ENCODE peak calls at places on chromosomes 1 and 21, in four cellular contexts. Q is IMR-90, J is fibroblast of the aortic adventitia, M is AG10803. H is an unnamed sample.

GRCh38 chr1:66493731-66494130 is 40.2 kb upstream of the SGIP1 start:
- DNase-seq in Q (peak; percentile 49), M (peak; percentile 93), J (no peak), H (no peak)

GRCh38 chr1:243233908-243234307 is 21.2 kb downstream of the CEP170 start:
- DNase-seq in M (peak; percentile 74), Q (peak; percentile 94), J (peak; percentile 91), H (peak; percentile 83)

GRCh38 chr1:196407358-196408041 is 200.7 kb downstream of the KCNT2 start:
- DNase-seq in M (peak; percentile 43), Q (peak; percentile 53), J (peak; percentile 60), H (peak; percentile 87)

GRCh38 chr1:43549921-43550597 is 19.4 kb downstream of the PTPRF start:
- DNase-seq in M (no peak), J (no peak), Q (no peak), H (no peak)

GRCh38 chr1:61337981-61338848 is 255.9 kb downstream of the NFIA start:
- DNase-seq in M (peak; percentile 85), Q (peak; percentile 75), J (peak; percentile 88), H (peak; percentile 96)

GRCh38 chr1:39105061-39105840 is 79.1 kb downstream of the NDUFS5 start:
- DNase-seq in J (peak; percentile 49), M (peak; percentile 64), Q (peak; percentile 59), H (peak; percentile 68)

GRCh38 chr1:246189126-246189525 is 318.0 kb downstream of the SMYD3 start:
- DNase-seq in M (no peak), J (no peak), Q (no peak), H (no peak)

GRCh38 chr1:25030674-25031589 is 100.9 kb upstream of the RUNX3 start:
- DNase-seq in M (no peak), Q (peak; percentile 23), J (no peak), H (peak; percentile 22)

GRCh38 chr1:214420833-214421232 is 130.6 kb downstream of the PTPN14 start:
- DNase-seq in Q (no peak), J (no peak), M (no peak), H (no peak)

GRCh38 chr1:234616644-234617043 is 6.7 kb upstream of the IRF2BP2 start:
- DNase-seq in J (peak; percentile 57), Q (peak; percentile 75), M (peak; percentile 90), H (peak; percentile 38)

DNA sequence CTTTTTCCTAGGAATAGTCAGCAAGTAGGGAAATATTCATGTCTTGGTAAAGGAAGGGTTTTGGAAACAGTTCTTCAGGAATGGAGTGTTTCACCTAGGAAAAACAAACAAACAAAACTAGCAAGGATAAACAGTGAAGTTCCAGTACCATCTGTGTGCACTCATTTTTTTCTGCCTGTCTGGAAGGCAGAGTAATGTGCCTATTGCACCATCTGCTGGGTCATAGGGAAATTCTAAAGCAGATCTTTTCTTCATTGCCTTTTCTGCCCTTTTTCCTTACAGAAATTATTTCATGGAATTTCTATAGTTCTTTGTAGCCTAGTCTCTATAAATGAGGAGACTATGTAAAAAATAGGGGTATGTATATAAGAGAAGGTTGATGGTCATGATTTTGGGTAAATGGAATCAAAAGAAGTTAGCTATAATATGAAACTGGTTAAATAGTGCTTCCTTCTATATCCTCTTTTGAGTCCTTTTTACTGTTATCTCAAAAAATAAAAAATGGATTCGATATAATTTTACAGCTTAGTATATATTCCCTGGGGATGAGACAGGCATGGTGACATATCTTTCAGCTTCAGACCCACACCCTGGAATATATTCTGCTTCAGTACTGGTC is 3.4 kb upstream of the HRNR start:
- DNase-seq in M (peak; percentile 38), Q (peak; percentile 2), J (peak; percentile 25), H (peak; percentile 3)
- TF ChIP-seq CTCF in M (peak; percentile 30), Q (no peak), J (no peak), H (peak; percentile 18)

GRCh38 chr1:167082511-167083027 is 7.6 kb downstream of the GPA33 start:
- DNase-seq in J (no peak), M (no peak), Q (no peak), H (no peak)
- H3K4me3 ChIP-seq in J (no peak overlapping the region), M (no peak overlapping the region), Q (no peak overlapping the region), H (no peak overlapping the region)

DNA sequence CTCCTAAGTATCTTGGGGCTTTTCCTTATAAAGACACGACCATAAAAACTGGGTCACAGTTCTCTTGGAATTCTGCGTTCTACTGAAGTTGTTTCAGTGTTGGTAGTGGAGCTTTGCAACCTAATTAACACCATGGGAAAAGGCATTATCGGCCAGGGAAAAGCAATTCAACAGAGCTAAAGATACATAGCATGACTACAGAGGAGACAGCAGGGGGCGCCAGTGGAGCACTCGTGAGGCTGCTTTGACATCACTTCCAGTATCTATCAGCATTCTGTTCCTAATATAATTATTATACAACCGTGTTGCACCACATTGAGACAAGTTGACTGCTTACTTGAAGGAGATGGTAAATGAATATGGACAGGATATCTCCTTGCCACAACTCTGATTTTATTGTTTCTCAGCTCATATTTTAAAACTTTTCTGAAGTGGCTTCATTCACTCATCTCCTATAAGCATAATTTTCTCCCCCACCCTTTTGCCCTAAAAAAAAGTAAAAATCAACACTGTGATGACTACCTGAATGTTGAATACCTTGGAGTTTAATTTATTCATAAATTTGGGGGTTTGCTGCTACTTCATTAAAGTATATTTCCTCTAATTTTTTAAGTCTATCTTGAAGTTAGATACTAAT is 39.4 kb downstream of the ZP4 start:
- DNase-seq in Q (peak; percentile 35), J (peak; percentile 31), M (no peak), H (peak; percentile 61)
- TF ChIP-seq CTCF in Q (peak; percentile 63), J (peak; percentile 39), M (peak; percentile 10), H (peak; percentile 80)

DNA sequence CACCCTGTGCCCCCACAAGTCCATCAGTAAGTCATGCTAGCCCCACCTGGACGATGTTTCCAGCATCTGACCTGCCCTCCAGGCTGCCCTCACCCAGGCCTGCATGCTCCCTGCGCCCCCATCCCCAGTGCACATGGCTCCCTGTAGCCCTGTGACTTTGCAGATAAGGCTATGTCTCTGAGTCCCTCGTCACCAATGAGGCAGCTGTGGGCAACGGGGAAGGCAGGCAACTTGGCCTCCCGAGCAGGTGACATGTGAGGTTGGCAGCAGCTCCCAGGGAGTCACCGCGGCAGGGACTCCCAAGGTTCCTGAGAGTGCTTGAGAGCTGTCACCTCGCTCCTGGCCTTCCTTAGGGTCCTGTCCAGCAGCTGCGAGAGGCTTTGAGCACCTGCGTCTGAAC is 32.4 kb upstream of the AGPAT3 start:
- DNase-seq in J (no peak), Q (no peak), M (no peak), H (no peak)
- H3K4me3 ChIP-seq in J (no peak overlapping the region), Q (no peak overlapping the region), M (no peak overlapping the region), H (no peak overlapping the region)

DNA sequence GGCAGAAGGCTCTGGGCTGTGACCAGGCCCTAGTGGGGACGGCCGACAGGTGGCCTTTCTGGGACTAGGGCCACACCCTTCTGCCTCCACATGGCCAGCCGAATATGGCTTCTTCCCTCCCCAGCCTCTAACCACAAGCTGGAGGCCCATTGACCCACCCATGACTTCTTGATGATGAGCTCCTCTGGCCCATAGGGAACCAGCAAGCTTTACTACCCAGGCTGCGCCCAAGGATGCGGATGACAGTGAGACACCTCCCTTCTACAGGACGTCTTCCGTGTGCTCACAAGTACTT is 41.0 kb downstream of the LDLRAD2 start:
- DNase-seq in Q (no peak), M (no peak), J (no peak), H (no peak)
- TF ChIP-seq CTCF in Q (no peak), M (no peak), J (no peak), H (no peak)

GRCh38 chr1:206556047-206556747 is 48.9 kb downstream of the RASSF5 start:
- DNase-seq in J (no peak), M (no peak), Q (no peak), H (no peak)
- H3K4me3 ChIP-seq in J (no peak overlapping the region), M (no peak overlapping the region), Q (no peak overlapping the region), H (no peak overlapping the region)

GRCh38 chr1:101476541-101476940 is 239.7 kb downstream of the S1PR1 start:
- DNase-seq in M (no peak), Q (no peak), J (no peak), H (no peak)

GRCh38 chr1:101479945-101480344 is 243.1 kb downstream of the S1PR1 start:
- DNase-seq in Q (no peak), J (no peak), M (no peak), H (no peak)

GRCh38 chr1:101474039-101474665 is 237.3 kb downstream of the S1PR1 start:
- DNase-seq in M (no peak), Q (no peak), J (no peak), H (no peak)
- TF ChIP-seq CTCF in M (peak; percentile 37), Q (peak; percentile 28), J (peak; percentile 17), H (peak; percentile 30)